ENCODE peak calls at places on chromosome 5, in four cellular contexts. U is H54, C is hypothalamus, D is NCI-H526. E is an unnamed sample.
A peak's percentile ranks its signal among the peaks of the same experiment; 100 is the strongest.

GRCh38 chr5:160315968-160316367 is 3.6 kb upstream of the CCNJL start:
- DNase-seq in U (peak; percentile 61), D (no peak), C (no peak), E (no peak)

GRCh38 chr5:17370651-17371050 is 127.4 kb upstream of the TAF11L2 start:
- DNase-seq in C (no peak), U (no peak), D (no peak), E (no peak)

GRCh38 chr5:36357391-36357790 is 55.7 kb upstream of the RANBP3L start:
- DNase-seq in D (no peak), C (no peak), U (no peak), E (no peak)

GRCh38 chr5:39892708-39893107 is 467.9 kb upstream of the DAB2 start:
- DNase-seq in U (peak; percentile 11), D (no peak), C (no peak), E (no peak)

GRCh38 chr5:169652057-169652456 is 15.0 kb downstream of the DOCK2 start:
- DNase-seq in U (no peak), D (no peak), C (no peak), E (no peak)

GRCh38 chr5:66830636-66831035 is 234.4 kb downstream of the MAST4 start:
- DNase-seq in D (peak; percentile 2), U (no peak), C (no peak), E (no peak)

GRCh38 chr5:136769900-136770684 is 404.7 kb upstream of the TRPC7 start:
- DNase-seq in C (no peak), U (peak; percentile 54), D (peak; percentile 83), E (peak; percentile 34)

GRCh38 chr5:11346336-11346735 is 557.9 kb downstream of the CTNND2 start:
- DNase-seq in U (no peak), D (no peak), C (no peak), E (no peak)

GRCh38 chr5:176447538-176447981 is 625 bp upstream of the FAF2 start:
- DNase-seq in C (peak; percentile 66), D (peak; percentile 57), U (no peak), E (no peak)

GRCh38 chr5:177455036-177455660 is 8.5 kb downstream of the PRR7 start:
- DNase-seq in U (no peak), C (no peak), D (peak; percentile 88), E (peak; percentile 96)

GRCh38 chr5:139012170-139012569 is 137.0 kb upstream of the LRRTM2 start:
- DNase-seq in U (no peak), D (no peak), C (no peak), E (no peak)

GRCh38 chr5:60738461-60738860 is 38.5 kb upstream of the DEPDC1B start:
- DNase-seq in D (no peak), C (no peak), U (no peak), E (no peak)

GRCh38 chr5:81949479-81949878 is 22.3 kb upstream of the ATG10 start:
- DNase-seq in D (no peak), C (no peak), U (no peak), E (no peak)

GRCh38 chr5:132392978-132393825 is 23.7 kb downstream of the SLC22A5 start:
- DNase-seq in C (no peak), U (no peak), D (no peak), E (no peak)

GRCh38 chr5:79456890-79457583 is 56.9 kb downstream of the HOMER1 start:
- DNase-seq in D (no peak), U (no peak), C (no peak), E (no peak)

GRCh38 chr5:75007537-75007847 is 44.9 kb downstream of the GCNT4 start:
- DNase-seq in C (no peak), D (no peak), U (no peak), E (no peak)

GRCh38 chr5:67244345-67244793 is 47.8 kb upstream of the CD180 start:
- DNase-seq in D (no peak), C (no peak), U (no peak), E (no peak)

GRCh38 chr5:110333384-110333783 is 393.1 kb downstream of the TMEM232 start:
- DNase-seq in U (no peak), D (peak; percentile 46), C (no peak), E (no peak)

GRCh38 chr5:127612441-127613141 is 36.3 kb upstream of the CTXN3 start:
- DNase-seq in C (no peak), D (no peak), U (no peak), E (no peak)

GRCh38 chr5:139384591-139385051 is 1.5 kb upstream of the SLC23A1 start:
- DNase-seq in C (no peak), D (no peak), U (no peak), E (no peak)

GRCh38 chr5:52520171-52520570 is 267.5 kb upstream of the ITGA1 start:
- DNase-seq in D (no peak), C (no peak), U (no peak), E (no peak)

GRCh38 chr5:80569961-80570786 is at the start of gene ANKRD34B:
- DNase-seq in U (no peak), C (no peak), D (peak; percentile 57), E (peak; percentile 38)

GRCh38 chr5:76735762-76736545 is 20.0 kb downstream of the F2R start:
- DNase-seq in U (no peak), D (no peak), C (no peak), E (no peak)

GRCh38 chr5:177447611-177448243 is 1.1 kb downstream of the PRR7 start:
- DNase-seq in U (peak; percentile 98), C (no peak), D (peak; percentile 52), E (peak; percentile 53)

GRCh38 chr5:126435714-126436113 is 12.5 kb downstream of the GRAMD2B start:
- DNase-seq in C (no peak), U (no peak), D (no peak), E (no peak)

GRCh38 chr5:157820593-157821252 is 38.2 kb downstream of the CLINT1 start:
- DNase-seq in D (peak; percentile 35), U (no peak), C (no peak), E (no peak)

GRCh38 chr5:67815455-67816391 is 399.8 kb upstream of the PIK3R1 start:
- DNase-seq in U (no peak), C (no peak), D (peak; percentile 31), E (no peak)

GRCh38 chr5:168317096-168317520 is 25.7 kb downstream of the WWC1 start:
- DNase-seq in C (no peak), D (no peak), U (no peak), E (no peak)

E was measured in activated naive CD8-positive, alpha-beta T cell treated with anti-CD3 and anti-CD28 coated beads, Interleukin-2, amount 50 U/mL, for 24 hours.